ENCODE peak calls at places on chromosomes 1 and 21, in nine cellular contexts. E, B, Q, O, D, T, P, W and L are unnamed samples.

GRCh38 chr1:234433563-234434285 is 45.3 kb downstream of the TARBP1 start:
- DNase-seq in T (no peak), O (no peak), E (peak), Q (no peak), D (no peak), P (peak), B (no peak), W (no peak), L (no peak)

GRCh38 chr1:15255582-15256149 is 8.6 kb downstream of the FHAD1 start:
- DNase-seq in P (no peak), T (no peak), Q (no peak), D (no peak), B (no peak), W (no peak), E (no peak), O (no peak), L (no peak)

GRCh38 chr1:1119272-1119890 is 3.5 kb upstream of the C1orf159 start:
- DNase-seq in B (no peak), T (no peak), Q (no peak), W (no peak), E (no peak), P (no peak), D (peak), O (no peak), L (no peak)

GRCh38 chr1:4710592-4711190 is 56.3 kb downstream of the AJAP1 start:
- DNase-seq in E (no peak), B (no peak), Q (no peak), D (no peak), W (no peak), P (no peak), T (no peak), O (no peak), L (no peak)

GRCh38 chr1:8185400-8185799 is 132.5 kb upstream of the SLC45A1 start:
- DNase-seq in E (no peak), D (no peak), T (no peak), O (no peak), P (no peak), B (no peak), W (no peak), Q (no peak), L (no peak)

GRCh38 chr21:42150458-42151085 is 68.4 kb upstream of the ABCG1 start:
- DNase-seq in W (no peak), O (no peak), Q (no peak), D (no peak), B (no peak), E (no peak), T (no peak), P (no peak), L (no peak)

GRCh38 chr1:204623894-204624361 is 61.6 kb downstream of the LRRN2 start:
- DNase-seq in T (no peak), P (no peak), B (peak), W (no peak), O (no peak), E (no peak), D (no peak), Q (no peak), L (no peak)

GRCh38 chr1:166947398-166948043 is 27.8 kb downstream of the ILDR2 start:
- DNase-seq in B (peak), P (peak), T (no peak), W (peak), E (peak), D (no peak), Q (peak), O (peak), L (peak)

GRCh38 chr21:45788198-45788597 is 144.7 kb downstream of the PCBP3 start:
- DNase-seq in Q (no peak), D (no peak), P (no peak), E (no peak), T (no peak), B (no peak), O (peak), W (no peak), L (no peak)

GRCh38 chr1:25135903-25136302 is 96.4 kb downstream of the SYF2 start:
- DNase-seq in B (no peak), E (no peak), T (no peak), P (no peak), O (no peak), Q (no peak), W (no peak), D (no peak), L (no peak)

GRCh38 chr1:33270808-33271465 is 14.6 kb downstream of the ZNF362 start:
- DNase-seq in E (no peak), B (no peak), O (no peak), D (no peak), W (no peak), T (no peak), P (no peak), Q (no peak), L (no peak)

GRCh38 chr1:70043806-70044205 is 161.6 kb downstream of the LRRC40 start:
- DNase-seq in P (peak), B (no peak), W (no peak), E (peak), D (no peak), Q (no peak), O (no peak), T (no peak), L (no peak)

GRCh38 chr1:18516473-18516872 is 35.7 kb downstream of the KLHDC7A start:
- DNase-seq in B (no peak), E (no peak), T (no peak), D (no peak), Q (no peak), O (no peak), P (no peak), W (no peak), L (no peak)

GRCh38 chr21:31347435-31348032 is 3.5 kb upstream of the TIAM1 start:
- DNase-seq in T (no peak), B (no peak), W (no peak), P (no peak), Q (no peak), D (no peak), E (no peak), O (no peak), L (peak)

GRCh38 chr21:40421121-40421520 is 425.8 kb downstream of the DSCAM start:
- DNase-seq in W (no peak), E (no peak), P (no peak), Q (no peak), B (no peak), T (no peak), D (no peak), O (no peak), L (no peak)

GRCh38 chr1:224411766-224412165 is 22.8 kb downstream of the WDR26 start:
- DNase-seq in E (no peak), T (no peak), B (no peak), W (no peak), P (peak), D (no peak), Q (no peak), O (no peak), L (no peak)

GRCh38 chr1:200226268-200226968 is 183.4 kb downstream of the ZNF281 start:
- DNase-seq in E (no peak), W (no peak), O (no peak), D (peak), P (no peak), B (no peak), Q (no peak), T (no peak), L (no peak)

GRCh38 chr1:22530701-22531100 is 32.6 kb upstream of the EPHA8 start:
- DNase-seq in W (no peak), O (no peak), B (no peak), P (no peak), Q (no peak), E (no peak), T (no peak), D (peak), L (no peak)

GRCh38 chr1:169368406-169368769 is 393 bp downstream of the BLZF1 start:
- DNase-seq in B (no peak), T (peak), W (no peak), P (peak), Q (no peak), E (no peak), D (peak), O (peak), L (peak)

GRCh38 chr1:156754219-156754618 is 2.7 kb upstream of the HDGF start:
- DNase-seq in E (no peak), B (no peak), O (no peak), T (no peak), Q (no peak), W (no peak), D (no peak), P (no peak), L (no peak)

GRCh38 chr21:42093991-42094417 is 22.9 kb downstream of the UMODL1 start:
- DNase-seq in D (no peak), B (no peak), W (peak), T (no peak), O (peak), Q (peak), E (peak), P (peak), L (no peak)

GRCh38 chr1:220227393-220227792 is 44.9 kb downstream of the RAB3GAP2 start:
- DNase-seq in T (no peak), P (no peak), B (no peak), D (no peak), E (no peak), W (no peak), O (no peak), Q (no peak), L (no peak)

GRCh38 chr1:235494531-235494930 is 9.7 kb downstream of the B3GALNT2 start:
- DNase-seq in D (no peak), Q (no peak), B (no peak), O (no peak), P (no peak), W (no peak), T (no peak), E (no peak), L (no peak)

GRCh38 chr1:229285424-229285823 is 14.5 kb downstream of the RAB4A start:
- DNase-seq in W (no peak), T (no peak), O (no peak), E (no peak), Q (no peak), D (no peak), P (no peak), B (no peak), L (no peak)

GRCh38 chr1:205678286-205679111 is 1.8 kb downstream of the SLC45A3 start:
- DNase-seq in T (no peak), Q (peak), P (no peak), B (no peak), E (no peak), W (no peak), O (no peak), D (no peak), L (no peak)

GRCh38 chr1:47436979-47437517 is 796 bp upstream of the FOXD2 start:
- DNase-seq in Q (no peak), D (no peak), E (no peak), O (peak), W (no peak), P (peak), T (no peak), B (no peak), L (no peak)

GRCh38 chr1:3668585-3669300 is 16.4 kb downstream of the TP73 start:
- DNase-seq in B (peak), P (no peak), Q (no peak), D (no peak), E (no peak), T (no peak), O (peak), W (peak), L (no peak)

GRCh38 chr1:180116964-180117763 is 37.5 kb upstream of the QSOX1 start:
- DNase-seq in B (no peak), Q (peak), P (peak), W (no peak), E (no peak), T (no peak), D (no peak), O (no peak), L (no peak)

GRCh38 chr1:97331165-97331564 is 589.7 kb downstream of the DPYD start:
- DNase-seq in T (no peak), Q (no peak), B (no peak), W (no peak), E (no peak), D (no peak), O (no peak), P (no peak), L (no peak)

GRCh38 chr1:225814381-225814780 is 4.5 kb downstream of the EPHX1 start:
- DNase-seq in E (no peak), P (no peak), B (no peak), Q (no peak), T (no peak), D (no peak), W (no peak), O (no peak), L (no peak)

GRCh38 chr1:5664081-5664480 is 328.1 kb downstream of the NPHP4 start:
- DNase-seq in T (no peak), B (no peak), E (no peak), W (no peak), P (no peak), Q (no peak), O (no peak), D (peak), L (no peak)

GRCh38 chr1:197776348-197777082 is 1.2 kb upstream of the DENND1B start:
- DNase-seq in T (no peak), B (no peak), Q (no peak), O (no peak), W (no peak), D (peak), P (peak), E (peak), L (no peak)

GRCh38 chr1:24986372-24986979 is 56.4 kb upstream of the RUNX3 start:
- DNase-seq in E (no peak), O (no peak), Q (no peak), T (no peak), B (no peak), W (no peak), P (no peak), D (no peak), L (no peak)

GRCh38 chr1:16980473-16981268 is at the start of gene MFAP2:
- DNase-seq in P (peak), Q (peak), T (no peak), E (no peak), B (peak), W (no peak), D (no peak), O (no peak), L (no peak)

GRCh38 chr1:29675481-29676263 is 439.4 kb downstream of the PTPRU start:
- DNase-seq in Q (no peak), B (peak), P (no peak), E (no peak), W (no peak), O (no peak), D (no peak), T (no peak), L (no peak)

GRCh38 chr1:155513300-155513926 is 49.2 kb downstream of the ASH1L start:
- DNase-seq in P (peak), Q (no peak), O (no peak), T (no peak), W (no peak), D (no peak), E (peak), B (no peak), L (no peak)

GRCh38 chr1:111199881-111200801 is at the start of gene DENND2D:
- DNase-seq in T (peak), D (peak), B (no peak), E (no peak), W (no peak), P (no peak), Q (no peak), O (peak), L (no peak)

GRCh38 chr1:36109041-36109679 is 15.9 kb downstream of the COL8A2 start:
- DNase-seq in O (no peak), T (no peak), W (no peak), D (no peak), E (no peak), P (peak), B (no peak), Q (no peak), L (no peak)